ENCODE peak calls at places on chromosomes 4 and X, in seven cellular contexts. K, X, A, U, B, V and T are unnamed samples.

GRCh38 chrX:121172703-121173102 is 125.3 kb downstream of the GLUD2 start:
- DNase-seq in V (no peak), K (no peak), X (no peak), B (no peak), U (no peak), A (no peak), T (no peak)

GRCh38 chrX:48981178-48981577 is 9.5 kb upstream of the KCND1 start:
- DNase-seq in U (no peak), V (no peak), A (no peak), X (no peak), B (no peak), K (no peak), T (no peak)

GRCh38 chr4:69088473-69088872 is 7.8 kb upstream of the UGT2B7 start:
- DNase-seq in A (no peak), U (no peak), K (no peak), X (no peak), B (no peak), V (no peak), T (no peak)

GRCh38 chrX:43868791-43869190 is 13.5 kb downstream of the MAOB start:
- DNase-seq in K (no peak), V (no peak), B (no peak), A (no peak), X (no peak), U (no peak), T (no peak)

GRCh38 chr4:163548481-163549243 is 54.2 kb downstream of the TMA16 start:
- DNase-seq in B (no peak), A (no peak), K (no peak), U (no peak), X (no peak), V (no peak), T (no peak)

GRCh38 chr4:16194199-16194598 is 32.1 kb downstream of the TAPT1 start:
- DNase-seq in A (no peak), B (no peak), V (no peak), K (peak; percentile 28), X (no peak), U (no peak), T (no peak)

GRCh38 chr4:41506071-41506470 is 31.9 kb upstream of the LIMCH1 start:
- DNase-seq in U (no peak), X (no peak), A (no peak), V (no peak), K (no peak), B (no peak), T (no peak)

GRCh38 chrX:1521459-1521956 is 15.5 kb downstream of the P2RY8 start:
- DNase-seq in X (no peak), B (no peak), A (no peak), V (peak; percentile 89), U (no peak), K (no peak), T (peak; percentile 69)

GRCh38 chr4:119471259-119471658 is 149.3 kb upstream of the FABP2 start:
- DNase-seq in K (no peak), B (no peak), X (no peak), A (no peak), V (no peak), U (no peak), T (no peak)

GRCh38 chr4:105496899-105497298 is 23.0 kb upstream of the PPA2 start:
- DNase-seq in K (no peak), X (no peak), V (no peak), A (no peak), U (no peak), B (no peak), T (no peak)

GRCh38 chrX:39592776-39593175 is 505.0 kb downstream of the BCOR start:
- DNase-seq in U (no peak), B (no peak), X (no peak), V (no peak), A (no peak), K (no peak), T (no peak)

GRCh38 chr4:77994194-77994721 is 62.9 kb upstream of the FRAS1 start:
- DNase-seq in V (no peak), B (peak; percentile 71), K (no peak), U (no peak), A (no peak), X (no peak), T (no peak)

GRCh38 chr4:61443813-61444510 is 243.8 kb downstream of the ADGRL3 start:
- DNase-seq in U (no peak), K (no peak), X (no peak), V (no peak), A (no peak), B (no peak), T (no peak)

GRCh38 chr4:120870279-120870673 is 52.2 kb downstream of the PRDM5 start:
- DNase-seq in A (no peak), V (no peak), B (no peak), K (no peak), X (no peak), U (no peak), T (no peak)

GRCh38 chr4:75634951-75635350 is 4.6 kb upstream of the CDKL2 start:
- DNase-seq in B (no peak), K (no peak), V (no peak), X (no peak), A (no peak), U (no peak), T (no peak)

GRCh38 chrX:46965125-46965758 is 53.0 kb downstream of the JADE3 start:
- DNase-seq in X (no peak), K (no peak), B (no peak), V (no peak), U (no peak), A (no peak), T (no peak)

GRCh38 chrX:46961574-46962279 is 49.5 kb downstream of the JADE3 start:
- DNase-seq in X (no peak), K (no peak), U (no peak), V (no peak), B (no peak), A (no peak), T (no peak)

DNA sequence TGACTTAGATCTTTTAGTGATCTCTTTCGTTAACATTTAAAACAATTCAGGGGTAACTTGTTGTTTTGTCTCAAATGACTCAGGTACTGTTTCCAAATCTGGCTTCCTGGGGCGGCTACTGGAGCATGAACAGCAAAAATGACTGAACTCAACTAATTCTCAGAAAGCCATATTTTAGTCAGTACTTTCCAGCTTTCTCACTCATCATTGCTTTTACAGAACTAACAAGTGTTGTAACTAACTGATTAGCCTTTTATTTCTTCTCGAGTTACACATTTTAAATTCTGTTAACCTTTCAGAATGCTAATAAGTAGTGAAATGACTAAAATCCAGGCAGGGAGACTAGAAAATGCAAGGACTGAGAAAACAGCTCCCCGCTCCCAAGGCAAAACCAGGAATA is 55.3 kb downstream of the JADE3 start:
- DNase-seq in A (no peak), U (no peak), X (no peak), V (no peak), K (no peak), B (no peak), T (no peak)
- H3K4me1 ChIP-seq in A (peaks cover 4% of the 10 kb centered on the region), U (no peaks in the 10 kb centered on the region), X (no peaks in the 10 kb centered on the region), V (no peaks in the 10 kb centered on the region), K (no peaks in the 10 kb centered on the region), B (peaks cover 6% of the 10 kb centered on the region), T (peaks cover 7% of the 10 kb centered on the region)

GRCh38 chrX:16839852-16840460 is 30.2 kb downstream of the RBBP7 start:
- DNase-seq in V (no peak), U (no peak), A (no peak), X (no peak), B (no peak), K (no peak), T (no peak)

GRCh38 chrX:16836371-16836770 is 33.8 kb downstream of the RBBP7 start:
- DNase-seq in V (no peak), U (peak; percentile 34), A (no peak), B (no peak), K (no peak), X (peak; percentile 49), T (no peak)

GRCh38 chrX:16834811-16835210 is 35.4 kb downstream of the RBBP7 start:
- DNase-seq in A (no peak), V (no peak), X (no peak), U (no peak), B (no peak), K (no peak), T (no peak)

GRCh38 chrX:16839224-16839851 is 30.8 kb downstream of the RBBP7 start:
- DNase-seq in X (no peak), U (no peak), K (no peak), A (no peak), B (no peak), V (no peak), T (no peak)

GRCh38 chrX:16838202-16839066 is 31.7 kb downstream of the RBBP7 start:
- DNase-seq in B (no peak), A (no peak), K (no peak), X (peak; percentile 41), U (no peak), V (no peak), T (no peak)
- TF ChIP-seq POLR2AphosphoS5 in B (no peak), A (no peak), K (no peak), X (no peak), U (no peak), V (no peak), T (no peak)

DNA sequence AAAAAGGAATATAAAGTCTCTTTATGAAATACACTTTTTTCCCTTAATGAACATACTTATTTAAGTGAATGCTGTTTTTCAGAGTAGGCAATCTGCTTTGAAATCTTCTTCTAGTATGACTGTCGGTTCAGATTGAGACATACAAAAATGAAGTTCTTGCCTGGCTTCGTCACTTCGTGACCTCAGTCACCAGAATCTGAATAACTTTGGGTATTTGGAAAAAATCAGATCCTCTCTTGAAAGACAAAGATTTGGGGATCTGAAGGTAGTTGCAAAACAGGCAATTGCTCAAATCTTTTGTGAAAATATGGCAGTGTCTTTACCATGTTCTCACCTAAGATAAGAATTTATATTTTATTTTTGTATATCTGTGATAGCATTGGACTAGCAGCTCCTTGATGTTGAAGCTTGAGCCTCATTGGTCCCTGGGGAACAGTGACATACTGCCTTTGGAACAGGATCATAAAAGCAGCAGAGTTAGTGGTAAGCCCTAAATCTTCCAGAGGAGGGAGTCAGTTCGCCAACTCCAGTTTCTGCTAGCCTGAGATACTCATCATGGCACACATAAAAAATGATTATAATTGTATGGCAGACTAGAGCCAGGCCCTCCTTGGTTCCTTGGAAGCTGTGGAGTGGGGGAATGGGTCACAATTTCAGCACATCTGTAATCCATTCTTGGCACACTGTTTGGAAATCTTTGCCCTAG is 4.9 kb downstream of the ARFIP1 start:
- DNase-seq in K (no peak), A (no peak), B (peak; percentile 45), V (no peak), U (no peak), X (no peak), T (no peak)
- TF ChIP-seq CTCF in K (no peak), A (no peak), B (no peak), V (no peak), U (no peak), X (no peak), T (no peak)

DNA sequence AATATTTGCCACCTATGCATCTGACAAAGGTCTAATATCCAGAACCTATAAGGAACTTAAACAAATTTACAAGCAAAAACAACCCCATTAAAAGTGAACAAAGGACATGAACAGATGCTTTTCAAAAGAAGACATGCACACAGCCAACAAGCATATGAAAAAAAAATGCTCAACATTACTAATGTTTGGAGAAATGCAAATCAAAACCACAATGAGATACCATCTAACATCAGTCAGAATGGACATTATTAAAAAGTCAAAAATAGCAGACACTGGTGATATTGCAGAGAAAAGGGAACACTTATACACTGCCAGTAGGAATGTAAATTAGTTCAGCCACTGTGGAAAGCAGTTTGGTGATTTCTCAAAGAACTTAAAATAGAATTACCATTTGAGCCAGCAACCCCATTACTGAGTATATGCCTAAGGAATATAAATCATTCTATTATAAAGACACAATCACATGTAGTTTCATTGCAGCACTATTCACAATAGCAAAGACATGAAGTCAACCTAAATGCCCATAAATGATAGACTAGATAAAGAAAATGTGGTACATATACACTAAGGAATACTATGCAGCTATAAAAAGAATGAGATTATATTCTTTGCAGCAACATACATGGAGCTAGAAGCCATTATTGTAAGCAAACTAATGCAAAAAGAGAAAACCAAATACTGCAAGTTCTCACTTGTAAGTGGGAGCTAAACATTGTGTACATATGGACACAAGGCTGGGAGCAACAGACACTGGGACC is 1509.5 kb downstream of the TECRL start:
- DNase-seq in B (no peak), X (no peak), V (no peak), K (no peak), A (no peak), U (no peak), T (no peak)
- H3K4me1 ChIP-seq in B (no peaks in the 10 kb centered on the region), X (no peaks in the 10 kb centered on the region), V (no peaks in the 10 kb centered on the region), K (no peaks in the 10 kb centered on the region), A (no peaks in the 10 kb centered on the region), U (no peaks in the 10 kb centered on the region), T (no peaks in the 10 kb centered on the region)